ENCODE peak calls at places on chromosomes 5 and 9, in nine cellular contexts. Z is left ventricle myocardium superior; Q is H4; F is type B pancreatic cell; B is colonic mucosa; P is SK-N-SH; K is stimulated activated CD4-positive, alpha-beta T cell treated with anti-CD3 and anti-CD28 coated beads, Interleukin-4, amount 100 ng/mL, for 1 hour; A is C1 segment of cervical spinal cord; L is cerebellar nuclear complex. T is an unnamed sample.

GRCh38 chr5:149227168-149227826 is 44.4 kb upstream of the AFAP1L1 start:
- DNase-seq in Z (no peak), L (no peak), Q (peak; percentile 75), B (no peak), F (no peak), P (no peak), A (no peak), K (no peak), T (peak; percentile 65)

GRCh38 chr5:15510816-15511215 is 10.8 kb downstream of the FBXL7 start:
- DNase-seq in L (no peak), Z (no peak), B (no peak), P (no peak), F (no peak), Q (no peak), K (no peak), A (no peak), T (no peak)

GRCh38 chr9:85114799-85115198 is 445.3 kb downstream of the NTRK2 start:
- DNase-seq in B (no peak), K (no peak), Q (no peak), Z (no peak), L (no peak), P (no peak), A (no peak), F (no peak), T (no peak)

GRCh38 chr5:95401601-95402000 is 10.4 kb downstream of the FAM81B start:
- DNase-seq in B (no peak), F (no peak), P (no peak), A (no peak), Q (no peak), L (no peak), K (no peak), Z (no peak), T (no peak)

GRCh38 chr5:43036856-43037711 is 3.0 kb downstream of the ANXA2R start:
- DNase-seq in A (no peak), Z (peak; percentile 38), B (no peak), Q (peak; percentile 49), P (no peak), K (no peak), F (no peak), L (no peak), T (peak; percentile 43)

GRCh38 chr5:151213803-151214613 is 9.9 kb downstream of the CCDC69 start:
- DNase-seq in B (peak; percentile 74), Q (peak; percentile 81), F (peak; percentile 55), A (no peak), P (no peak), K (peak; percentile 77), Z (peak; percentile 84), L (no peak), T (peak; percentile 7)

GRCh38 chr9:137453643-137454081 is 5.5 kb downstream of the NSMF start:
- DNase-seq in Q (no peak), B (peak; percentile 88), K (peak; percentile 62), F (no peak), P (peak; percentile 93), A (no peak), L (no peak), Z (peak; percentile 75), T (peak; percentile 53)

GRCh38 chr9:38436708-38437107 is 12.5 kb upstream of the IGFBPL1 start:
- DNase-seq in Z (no peak), P (no peak), F (no peak), B (no peak), Q (no peak), A (no peak), L (no peak), K (no peak), T (no peak)

GRCh38 chr5:156477196-156477595 is 150.2 kb downstream of the SGCD start:
- DNase-seq in Q (no peak), L (no peak), Z (no peak), B (no peak), P (no peak), F (no peak), A (no peak), K (no peak), T (peak; percentile 10)

T was measured in brain microvascular endothelial cell.